ENCODE peak calls at places on chromosomes 7 and 10, in five cellular contexts. One of them, this sample, is unnamed.

GRCh38 chr7:138483516-138483915 is 23.5 kb downstream of the TRIM24 start:
- ATAC-seq in heart left ventricle: no peak
- ATAC-seq in foreskin keratinocyte: no peak
- ATAC-seq in pancreas: no peak
- ATAC-seq in K562: peak; percentile 65
- ATAC-seq in this sample: no peak

GRCh38 chr10:25875555-25876165 is 58.4 kb upstream of the MYO3A start:
- ATAC-seq in heart left ventricle: no peak
- ATAC-seq in foreskin keratinocyte: peak; percentile 69
- ATAC-seq in pancreas: peak; percentile 96
- ATAC-seq in K562: peak; percentile 86
- ATAC-seq in this sample: peak; percentile 73

GRCh38 chr10:125510998-125511397 is 172.0 kb downstream of the TEX36 start:
- ATAC-seq in heart left ventricle: no peak
- ATAC-seq in foreskin keratinocyte: no peak
- ATAC-seq in pancreas: no peak
- ATAC-seq in K562: no peak
- ATAC-seq in this sample: no peak

GRCh38 chr7:43502941-43503340 is 80.0 kb upstream of the STK17A start:
- ATAC-seq in heart left ventricle: no peak
- ATAC-seq in foreskin keratinocyte: no peak
- ATAC-seq in pancreas: no peak
- ATAC-seq in K562: no peak
- ATAC-seq in this sample: no peak

GRCh38 chr10:75294518-75294865 is 58.7 kb upstream of the COMTD1 start:
- ATAC-seq in heart left ventricle: peak; percentile 58
- ATAC-seq in foreskin keratinocyte: no peak
- ATAC-seq in pancreas: peak; percentile 72
- ATAC-seq in K562: peak; percentile 53
- ATAC-seq in this sample: peak; percentile 37

GRCh38 chr10:110698782-110699201 is 54.7 kb downstream of the RBM20 start:
- ATAC-seq in heart left ventricle: peak; percentile 87
- ATAC-seq in foreskin keratinocyte: no peak
- ATAC-seq in pancreas: no peak
- ATAC-seq in K562: no peak
- ATAC-seq in this sample: no peak

GRCh38 chr10:131683281-131683861 is 217.4 kb upstream of the PPP2R2D start:
- ATAC-seq in heart left ventricle: no peak
- ATAC-seq in foreskin keratinocyte: no peak
- ATAC-seq in pancreas: no peak
- ATAC-seq in K562: no peak
- ATAC-seq in this sample: peak; percentile 10

GRCh38 chr10:26805567-26806245 is 55.1 kb downstream of the ABI1 start:
- ATAC-seq in heart left ventricle: peak; percentile 54
- ATAC-seq in foreskin keratinocyte: peak; percentile 75
- ATAC-seq in pancreas: no peak
- ATAC-seq in K562: no peak
- ATAC-seq in this sample: peak; percentile 53

GRCh38 chr10:89431977-89432376 is 17.6 kb downstream of the IFIT5 start:
- ATAC-seq in heart left ventricle: peak; percentile 28
- ATAC-seq in foreskin keratinocyte: no peak
- ATAC-seq in pancreas: peak; percentile 78
- ATAC-seq in K562: no peak
- ATAC-seq in this sample: no peak

GRCh38 chr10:5584895-5585516 is 60.2 kb downstream of the CALML3 start:
- ATAC-seq in heart left ventricle: no peak
- ATAC-seq in foreskin keratinocyte: peak; percentile 85
- ATAC-seq in pancreas: no peak
- ATAC-seq in K562: peak; percentile 45
- ATAC-seq in this sample: peak; percentile 85

GRCh38 chr10:49397036-49397999 is 1.4 kb upstream of the DRGX start:
- ATAC-seq in heart left ventricle: no peak
- ATAC-seq in foreskin keratinocyte: peak; percentile 28
- ATAC-seq in pancreas: peak; percentile 54
- ATAC-seq in K562: peak; percentile 55
- ATAC-seq in this sample: peak; percentile 24

GRCh38 chr10:73017955-73018480 is 63.4 kb upstream of the PLA2G12B start:
- ATAC-seq in heart left ventricle: peak; percentile 84
- ATAC-seq in foreskin keratinocyte: no peak
- ATAC-seq in pancreas: no peak
- ATAC-seq in K562: no peak
- ATAC-seq in this sample: peak; percentile 78

GRCh38 chr10:119377905-119378736 is 164.4 kb downstream of the RGS10 start:
- ATAC-seq in heart left ventricle: peak; percentile 80
- ATAC-seq in foreskin keratinocyte: no peak
- ATAC-seq in pancreas: no peak
- ATAC-seq in K562: no peak
- ATAC-seq in this sample: no peak

GRCh38 chr10:109933984-109934565 is 10.8 kb upstream of the XPNPEP1 start:
- ATAC-seq in heart left ventricle: peak; percentile 56
- ATAC-seq in foreskin keratinocyte: no peak
- ATAC-seq in pancreas: no peak
- ATAC-seq in K562: no peak
- ATAC-seq in this sample: no peak

GRCh38 chr10:101018118-101018599 is 12.8 kb downstream of the PDZD7 start:
- ATAC-seq in heart left ventricle: peak; percentile 2
- ATAC-seq in foreskin keratinocyte: no peak
- ATAC-seq in pancreas: no peak
- ATAC-seq in K562: no peak
- ATAC-seq in this sample: no peak

GRCh38 chr7:116353614-116354013 is 143.3 kb downstream of the TES start:
- ATAC-seq in heart left ventricle: peak; percentile 67
- ATAC-seq in foreskin keratinocyte: no peak
- ATAC-seq in pancreas: peak; percentile 46
- ATAC-seq in K562: no peak
- ATAC-seq in this sample: peak; percentile 24

GRCh38 chr7:29449569-29450260 is 113.9 kb upstream of the PRR15 start:
- ATAC-seq in heart left ventricle: no peak
- ATAC-seq in foreskin keratinocyte: no peak
- ATAC-seq in pancreas: peak; percentile 47
- ATAC-seq in K562: no peak
- ATAC-seq in this sample: no peak

GRCh38 chr7:79282051-79282694 is 171.3 kb downstream of the MAGI2 start:
- ATAC-seq in heart left ventricle: peak; percentile 61
- ATAC-seq in foreskin keratinocyte: peak; percentile 75
- ATAC-seq in pancreas: peak; percentile 53
- ATAC-seq in K562: no peak
- ATAC-seq in this sample: no peak

GRCh38 chr7:7770228-7770627 is 51.8 kb upstream of the RPA3 start:
- ATAC-seq in heart left ventricle: no peak
- ATAC-seq in foreskin keratinocyte: no peak
- ATAC-seq in pancreas: no peak
- ATAC-seq in K562: no peak
- ATAC-seq in this sample: no peak

GRCh38 chr10:70381491-70382421 is 669 bp downstream of the LRRC20 start:
- ATAC-seq in heart left ventricle: peak; percentile 66
- ATAC-seq in foreskin keratinocyte: peak; percentile 4
- ATAC-seq in pancreas: peak; percentile 51
- ATAC-seq in K562: peak; percentile 51
- ATAC-seq in this sample: peak; percentile 14

GRCh38 chr7:36987363-36987724 is 263.1 kb upstream of the AOAH start:
- ATAC-seq in heart left ventricle: no peak
- ATAC-seq in foreskin keratinocyte: no peak
- ATAC-seq in pancreas: no peak
- ATAC-seq in K562: no peak
- ATAC-seq in this sample: no peak

GRCh38 chr7:106779877-106780276 is 85.2 kb upstream of the PIK3CG start:
- ATAC-seq in heart left ventricle: peak; percentile 54
- ATAC-seq in foreskin keratinocyte: peak; percentile 18
- ATAC-seq in pancreas: peak; percentile 95
- ATAC-seq in K562: peak; percentile 74
- ATAC-seq in this sample: no peak

GRCh38 chr7:98733036-98733435 is 116.0 kb downstream of the NPTX2 start:
- ATAC-seq in heart left ventricle: no peak
- ATAC-seq in foreskin keratinocyte: peak; percentile 73
- ATAC-seq in pancreas: no peak
- ATAC-seq in K562: peak; percentile 98
- ATAC-seq in this sample: peak; percentile 57

GRCh38 chr7:19427944-19428343 is 280.9 kb downstream of the POLR1F start:
- ATAC-seq in heart left ventricle: no peak
- ATAC-seq in foreskin keratinocyte: no peak
- ATAC-seq in pancreas: no peak
- ATAC-seq in K562: no peak
- ATAC-seq in this sample: no peak

GRCh38 chr7:7789551-7789988 is 71.2 kb upstream of the RPA3 start:
- ATAC-seq in heart left ventricle: no peak
- ATAC-seq in foreskin keratinocyte: no peak
- ATAC-seq in pancreas: no peak
- ATAC-seq in K562: no peak
- ATAC-seq in this sample: no peak

GRCh38 chr10:104122273-104123107 is 519 bp downstream of the SFR1 start:
- ATAC-seq in heart left ventricle: no peak
- ATAC-seq in foreskin keratinocyte: no peak
- ATAC-seq in pancreas: no peak
- ATAC-seq in K562: peak; percentile 19
- ATAC-seq in this sample: no peak

GRCh38 chr7:159153511-159153910 is 8.8 kb upstream of the VIPR2 start:
- ATAC-seq in heart left ventricle: no peak
- ATAC-seq in foreskin keratinocyte: no peak
- ATAC-seq in pancreas: no peak
- ATAC-seq in K562: no peak
- ATAC-seq in this sample: no peak

This sample was measured in esophagus mucosa.